ENCODE peak calls at places on chromosomes 1 and 21, in seven cellular contexts. C is BJ; M is CD8-positive, alpha-beta T cell; E is thoracic aorta; Y is AG10803; F is neural progenitor cell; S is coronary artery. V is an unnamed sample.

GRCh38 chr1:78280626-78281025 is 210.1 kb upstream of the PTGFR start:
- DNase-seq in C (no peak), M (no peak), E (no peak), Y (no peak), F (no peak), S (no peak), V (no peak)

GRCh38 chr21:43835861-43836260 is 29.2 kb upstream of the AGPAT3 start:
- DNase-seq in C (no peak), M (no peak), E (no peak), Y (no peak), F (no peak), S (no peak), V (no peak)

GRCh38 chr1:25651036-25651640 is 34.5 kb downstream of the MAN1C1 start:
- DNase-seq in C (no peak), M (peak), E (no peak), Y (no peak), F (no peak), S (peak), V (peak)

GRCh38 chr1:10540277-10541005 is 65.7 kb downstream of the PEX14 start:
- DNase-seq in C (no peak), M (no peak), E (no peak), Y (peak), F (no peak), S (no peak), V (no peak)

GRCh38 chr1:239308701-239309333 is 77.6 kb upstream of the CHRM3 start:
- DNase-seq in C (no peak), M (no peak), E (no peak), Y (no peak), F (peak), S (no peak), V (no peak)

GRCh38 chr1:17713993-17714392 is 41.1 kb upstream of the ACTL8 start:
- DNase-seq in C (no peak), M (no peak), E (no peak), Y (no peak), F (no peak), S (no peak), V (no peak)

GRCh38 chr1:109112056-109112651 is 1.8 kb upstream of the ELAPOR1 start:
- DNase-seq in C (no peak), M (no peak), E (no peak), Y (peak), F (no peak), S (no peak), V (no peak)

GRCh38 chr1:26021647-26022403 is at the start of gene EXTL1:
- DNase-seq in C (no peak), M (no peak), E (no peak), Y (no peak), F (peak), S (no peak), V (no peak)

GRCh38 chr1:52139817-52140540 is 1.9 kb upstream of the ZFYVE9 start:
- DNase-seq in C (no peak), M (no peak), E (no peak), Y (peak), F (no peak), S (no peak), V (no peak)

GRCh38 chr1:162846256-162847212 is 14.4 kb downstream of the CCDC190 start:
- DNase-seq in C (peak), M (no peak), E (no peak), Y (peak), F (no peak), S (no peak), V (no peak)

GRCh38 chr1:229360417-229360816 is 17.6 kb upstream of the CCSAP start:
- DNase-seq in C (no peak), M (no peak), E (no peak), Y (no peak), F (peak), S (no peak), V (no peak)

GRCh38 chr1:223650465-223650864 is 15.0 kb downstream of the CAPN8 start:
- DNase-seq in C (no peak), M (no peak), E (no peak), Y (no peak), F (no peak), S (no peak), V (no peak)

GRCh38 chr1:205935869-205936268 is 7.4 kb downstream of the SLC26A9 start:
- DNase-seq in C (no peak), M (no peak), E (no peak), Y (no peak), F (no peak), S (no peak), V (no peak)

GRCh38 chr1:3530086-3530930 is 75.8 kb downstream of the ARHGEF16 start:
- DNase-seq in C (no peak), M (no peak), E (no peak), Y (no peak), F (peak), S (no peak), V (no peak)

GRCh38 chr1:7675431-7676273 is 95.4 kb upstream of the VAMP3 start:
- DNase-seq in C (no peak), M (no peak), E (no peak), Y (no peak), F (no peak), S (no peak), V (no peak)

GRCh38 chr1:14941865-14942264 is 211.7 kb upstream of the TMEM51 start:
- DNase-seq in C (no peak), M (no peak), E (no peak), Y (peak), F (no peak), S (no peak), V (no peak)

GRCh38 chr1:31745898-31746668 is 18.1 kb downstream of the ADGRB2 start:
- DNase-seq in C (no peak), M (no peak), E (no peak), Y (no peak), F (no peak), S (no peak), V (no peak)

DNA sequence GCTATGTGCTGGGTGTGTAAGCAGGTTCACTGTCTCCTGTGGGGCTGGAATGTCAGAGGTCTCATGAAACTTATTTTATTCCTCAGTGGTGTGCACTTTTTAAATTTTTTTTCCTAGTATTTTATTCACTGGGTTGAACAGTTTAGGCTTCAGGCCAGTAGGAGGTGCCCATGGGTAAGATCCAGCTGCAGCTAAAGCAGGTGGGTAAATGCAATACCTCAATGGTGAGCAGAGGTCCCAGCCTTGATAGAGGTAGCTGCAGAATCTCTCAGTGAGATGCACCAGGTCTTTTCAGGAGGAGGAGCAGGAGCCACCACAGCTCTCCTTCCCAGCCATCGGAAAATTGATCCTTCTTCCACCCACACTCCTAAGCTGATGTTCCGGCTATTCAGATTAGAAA is 12.6 kb upstream of the OR6N2 start:
- DNase-seq in C (no peak), M (no peak), E (no peak), Y (no peak), F (peak), S (no peak), V (no peak)
- TF ChIP-seq CTCF in C (peak), M (no peak), E (no peak), Y (no peak), F (peak), S (no peak), V (no peak)

DNA sequence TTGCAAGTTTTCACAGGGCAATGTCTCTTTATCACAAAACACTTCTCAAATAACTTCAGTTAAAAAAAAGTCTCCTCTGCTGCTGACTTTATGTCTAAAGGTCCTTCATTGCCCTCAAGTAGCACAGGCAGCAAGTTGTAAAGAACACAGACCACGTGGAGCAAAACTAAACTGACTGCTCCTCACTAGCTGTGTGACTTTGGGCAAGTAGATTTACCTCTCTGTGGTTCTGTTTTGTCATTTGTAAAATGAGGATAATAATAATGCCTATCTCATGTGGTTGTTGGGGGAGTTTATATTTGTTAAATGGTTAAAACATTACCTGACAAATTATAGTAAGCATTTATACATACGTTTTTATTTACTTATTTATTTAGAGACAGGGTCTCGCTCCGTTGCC is 78.6 kb upstream of the CD55 start:
- DNase-seq in C (no peak), M (no peak), E (no peak), Y (no peak), F (no peak), S (no peak), V (no peak)
- TF ChIP-seq CTCF in C (no peak), M (no peak), E (no peak), Y (no peak), F (no peak), S (no peak), V (no peak)

DNA sequence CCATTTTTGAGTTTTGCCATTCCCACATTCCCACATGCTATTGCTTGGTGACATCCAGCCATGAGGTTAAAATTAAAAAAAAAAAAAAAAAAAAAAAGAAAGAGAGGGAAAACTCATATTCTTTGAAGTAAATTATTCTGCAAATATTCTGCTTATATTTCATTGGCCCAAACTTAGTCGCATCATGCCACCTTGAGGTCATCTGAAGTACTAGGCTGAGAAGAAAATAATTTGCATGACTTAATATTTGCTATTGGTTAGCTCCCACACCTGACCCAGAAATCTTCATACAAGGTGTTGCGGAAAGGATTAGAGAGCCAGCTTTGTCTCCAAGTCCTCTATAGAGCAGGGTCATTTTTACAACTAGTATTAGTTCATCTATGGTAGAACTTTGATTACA is 2206.0 kb downstream of the MRPL39 start:
- DNase-seq in C (no peak), M (no peak), E (no peak), Y (no peak), F (peak), S (no peak), V (no peak)
- TF ChIP-seq CTCF in C (no peak), M (no peak), E (no peak), Y (no peak), F (peak), S (no peak), V (peak)

GRCh38 chr21:41460578-41461527 is 34.8 kb downstream of the MX1 start:
- DNase-seq in C (no peak), M (peak), E (peak), Y (peak), F (peak), S (no peak), V (no peak)
- TF ChIP-seq CTCF in C (peak), M (peak), E (peak), Y (peak), F (peak), S (peak), V (peak)

DNA sequence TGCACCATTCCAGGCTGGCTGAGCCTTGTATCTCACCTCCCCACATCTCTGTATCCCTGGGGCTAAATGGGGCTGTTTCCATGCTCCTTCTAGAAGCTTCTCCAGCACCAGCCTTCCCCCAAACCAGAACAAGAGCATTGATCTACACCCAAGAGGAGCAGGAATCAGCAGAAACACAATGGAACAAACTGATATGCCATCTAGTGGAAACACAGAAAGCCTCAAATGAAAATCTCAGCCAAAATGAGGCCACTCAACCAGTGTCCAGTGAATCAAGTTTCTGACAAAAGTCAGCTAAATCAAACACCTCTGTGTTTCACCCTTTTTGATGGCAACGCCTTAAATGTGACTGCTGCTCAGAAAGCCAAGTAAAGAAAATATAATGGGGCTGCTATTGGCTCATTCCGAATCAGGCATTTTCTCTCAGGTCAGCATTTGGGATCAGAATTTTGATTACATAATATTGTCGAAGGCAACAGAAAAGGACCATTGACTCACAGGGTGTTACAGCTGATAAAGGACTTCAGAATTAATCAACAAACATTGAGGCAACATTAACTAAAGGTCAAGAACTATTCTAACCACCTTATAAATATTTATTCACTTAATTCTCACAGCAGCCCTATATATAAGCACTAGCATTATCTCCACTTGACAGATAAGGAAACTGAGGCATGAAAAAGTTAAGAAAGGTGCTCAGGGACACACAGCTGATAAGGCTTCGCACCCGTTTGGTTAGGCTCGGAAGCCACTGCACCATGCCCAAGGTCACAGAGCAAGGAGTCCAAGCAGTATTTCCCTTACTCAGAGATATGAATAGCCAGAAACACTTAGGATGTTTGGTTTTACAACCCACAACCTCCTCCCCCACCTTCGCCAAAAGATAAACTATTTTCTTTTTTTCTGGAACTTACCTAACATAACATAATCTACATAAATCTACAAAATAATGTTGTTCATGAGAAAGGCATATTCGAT is 85.8 kb upstream of the KCNJ15 start:
- DNase-seq in C (no peak), M (no peak), E (no peak), Y (no peak), F (no peak), S (no peak), V (no peak)
- TF ChIP-seq CTCF in C (peak), M (no peak), E (no peak), Y (peak), F (no peak), S (no peak), V (peak)

GRCh38 chr1:22410401-22410800 is 41.2 kb upstream of the ZBTB40 start:
- DNase-seq in C (no peak), M (no peak), E (no peak), Y (no peak), F (no peak), S (no peak), V (no peak)
- TF ChIP-seq CTCF in C (no peak), M (no peak), E (no peak), Y (no peak), F (no peak), S (no peak), V (no peak)

DNA sequence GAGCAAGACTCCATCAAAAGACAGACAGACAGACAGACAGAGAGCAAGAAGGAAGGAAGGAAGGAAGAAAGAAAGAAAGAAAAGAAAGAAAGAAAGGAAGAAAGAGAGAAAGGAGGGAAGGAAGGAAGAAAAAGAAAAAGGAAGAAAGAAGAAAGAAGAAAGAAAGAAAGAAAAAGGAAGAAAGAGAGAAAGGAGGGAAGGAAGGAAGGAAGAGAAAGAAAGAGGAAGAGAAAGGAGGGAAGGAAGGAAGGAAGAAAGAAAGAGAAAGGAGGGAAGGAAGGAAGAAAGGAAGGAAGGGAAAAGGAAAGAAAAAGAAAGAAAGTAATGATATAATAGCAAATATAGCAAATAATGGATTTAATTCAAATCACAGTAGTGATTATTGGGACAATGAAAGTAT is 32.7 kb downstream of the CHML start:
- DNase-seq in C (no peak), M (no peak), E (no peak), Y (no peak), F (no peak), S (no peak), V (no peak)
- TF ChIP-seq CTCF in C (no peak), M (peak), E (no peak), Y (no peak), F (no peak), S (no peak), V (no peak)